ENCODE peak calls at places on chromosomes 16 and 17, in five cellular contexts. Q is dorsolateral prefrontal cortex, F is GM23248, W is psoas muscle, B is Peyer's patch. I is an unnamed sample.
A peak's percentile ranks its signal among the peaks of the same experiment; 100 is the strongest.

GRCh38 chr16:1070084-1070987 is 2.2 kb upstream of the SSTR5 start:
- DNase-seq in Q (no peak), F (no peak), W (no peak), B (no peak), I (no peak)

GRCh38 chr16:84139628-84140258 is 5.2 kb downstream of the HSDL1 start:
- DNase-seq in Q (no peak), F (no peak), W (no peak), B (no peak), I (no peak)

GRCh38 chr17:29582254-29582765 is 7.1 kb downstream of the GIT1 start:
- DNase-seq in Q (no peak), F (no peak), W (no peak), B (no peak), I (no peak)

GRCh38 chr16:66278111-66278531 is 88.4 kb upstream of the CDH5 start:
- DNase-seq in Q (no peak), F (no peak), W (no peak), B (peak; percentile 43), I (no peak)

GRCh38 chr17:61833536-61834203 is 29.7 kb downstream of the BRIP1 start:
- DNase-seq in Q (no peak), F (peak; percentile 77), W (no peak), B (no peak), I (no peak)

GRCh38 chr17:73003487-73003886 is 89.0 kb downstream of the SLC39A11 start:
- DNase-seq in Q (no peak), F (peak; percentile 8), W (no peak), B (peak; percentile 62), I (no peak)

GRCh38 chr16:24482681-24483202 is 56.6 kb upstream of the RBBP6 start:
- DNase-seq in Q (no peak), F (no peak), W (no peak), B (no peak), I (no peak)

GRCh38 chr16:2775317-2775716 is 1.8 kb downstream of the ELOB start:
- DNase-seq in Q (no peak), F (no peak), W (no peak), B (no peak), I (no peak)

GRCh38 chr17:32445976-32446375 is 1.7 kb downstream of the PSMD11 start:
- DNase-seq in Q (no peak), F (peak; percentile 50), W (no peak), B (no peak), I (no peak)
- H3K4me3 ChIP-seq in Q (peak overlapping the region; percentile 82), F (peak overlapping the region; percentile 100), W (peak overlapping the region; percentile 98), B (no peak overlapping the region), I (peak overlapping the region; percentile 95)

DNA sequence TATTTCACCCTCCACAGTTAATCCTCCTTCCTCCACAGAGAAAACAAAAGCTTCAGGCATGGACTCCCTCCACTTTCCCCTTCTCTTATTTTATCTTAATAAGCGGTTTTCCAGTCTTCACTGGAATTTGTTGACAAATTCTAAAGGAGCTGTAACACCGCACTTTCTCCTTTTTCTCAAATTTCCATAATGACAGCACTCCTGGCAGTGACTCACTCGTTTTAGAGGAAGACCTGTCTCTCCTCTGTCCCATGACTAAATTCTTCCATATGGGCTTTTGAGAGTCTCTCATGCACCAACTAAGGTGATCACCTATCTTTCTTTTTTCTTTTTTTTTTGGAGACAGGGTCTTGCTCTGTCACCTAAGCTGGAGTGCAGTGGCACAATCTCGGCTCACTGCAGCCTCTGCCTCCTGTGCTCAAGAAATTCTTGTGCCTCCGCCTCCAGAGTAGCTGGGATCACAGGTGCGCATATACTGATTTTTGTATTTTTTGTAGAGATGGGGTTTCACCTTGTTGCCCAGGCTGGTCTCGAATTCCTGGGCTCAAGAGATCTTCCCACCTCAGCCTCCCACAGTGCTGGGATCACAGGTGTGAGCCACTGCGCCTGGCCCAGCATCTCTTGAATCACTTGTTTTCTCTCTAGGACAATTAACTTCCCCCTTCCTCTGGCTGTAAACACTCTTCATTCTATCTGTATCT is 7.7 kb downstream of the ITGAM start:
- DNase-seq in Q (no peak), F (no peak), W (no peak), B (no peak), I (no peak)
- H3K4me3 ChIP-seq in Q (no peak overlapping the region), F (no peak overlapping the region), W (no peak overlapping the region), B (no peak overlapping the region), I (no peak overlapping the region)

GRCh38 chr16:85910854-85911247 is 11.9 kb downstream of the IRF8 start:
- DNase-seq in Q (no peak), F (no peak), W (no peak), B (no peak), I (no peak)

GRCh38 chr16:85911531-85911930 is 12.6 kb downstream of the IRF8 start:
- DNase-seq in Q (no peak), F (no peak), W (no peak), B (no peak), I (no peak)

GRCh38 chr16:85913141-85913601 is 14.2 kb downstream of the IRF8 start:
- DNase-seq in Q (no peak), F (no peak), W (no peak), B (no peak), I (no peak)

GRCh38 chr16:85913688-85914422 is 14.9 kb downstream of the IRF8 start:
- DNase-seq in Q (no peak), F (no peak), W (no peak), B (no peak), I (no peak)

DNA sequence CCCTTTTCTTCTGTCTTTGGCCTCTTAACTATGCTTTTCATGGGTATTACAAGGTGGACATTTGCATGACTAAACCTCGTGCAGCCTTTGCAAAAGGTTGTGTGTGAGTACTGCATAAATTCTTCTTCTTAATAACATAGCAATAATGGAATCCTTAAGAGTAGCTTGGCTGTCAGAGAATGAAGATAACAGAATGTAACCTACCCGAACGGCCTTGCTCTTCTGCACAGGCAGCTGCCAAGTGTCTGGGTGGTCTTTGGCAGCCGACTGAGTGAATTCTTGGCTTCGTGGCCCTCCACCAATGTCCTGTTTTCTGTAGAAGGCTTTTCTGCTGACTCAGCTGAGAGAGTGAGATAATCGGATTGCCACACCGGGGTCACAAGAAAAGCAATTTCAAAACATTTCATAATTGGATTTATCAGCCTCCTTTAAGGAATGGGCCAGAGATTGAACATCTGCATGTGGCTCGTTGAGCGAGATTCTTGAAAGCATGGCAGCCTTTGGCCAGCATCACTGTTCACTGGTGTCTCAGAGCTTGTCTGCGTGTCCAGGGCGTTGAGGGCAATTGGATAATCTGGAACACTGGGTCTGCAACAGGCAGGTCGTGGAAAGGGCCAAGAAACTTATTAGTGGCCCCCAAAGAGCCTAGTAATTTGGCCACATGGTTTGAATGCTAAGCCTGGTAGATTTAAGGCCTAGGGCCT is 13.5 kb downstream of the IRF8 start:
- DNase-seq in Q (no peak), F (peak; percentile 38), W (no peak), B (peak; percentile 73), I (no peak)
- H3K4me3 ChIP-seq in Q (no peak overlapping the region), F (no peak overlapping the region), W (no peak overlapping the region), B (no peak overlapping the region), I (no peak overlapping the region)

GRCh38 chr17:40607641-40608040 is 40.0 kb downstream of the SMARCE1 start:
- DNase-seq in Q (no peak), F (no peak), W (no peak), B (no peak), I (no peak)

GRCh38 chr17:40604327-40605080 is 39.2 kb upstream of the CCR7 start:
- DNase-seq in Q (no peak), F (no peak), W (no peak), B (no peak), I (no peak)

GRCh38 chr17:40602445-40603443 is 37.5 kb upstream of the CCR7 start:
- DNase-seq in Q (no peak), F (no peak), W (no peak), B (no peak), I (no peak)

GRCh38 chr17:40606548-40607353 is 40.9 kb downstream of the SMARCE1 start:
- DNase-seq in Q (no peak), F (no peak), W (no peak), B (no peak), I (no peak)

GRCh38 chr17:40605301-40605700 is 40.0 kb upstream of the CCR7 start:
- DNase-seq in Q (no peak), F (no peak), W (no peak), B (no peak), I (no peak)
- H3K4me3 ChIP-seq in Q (no peak overlapping the region), F (no peak overlapping the region), W (no peak overlapping the region), B (no peak overlapping the region), I (no peak overlapping the region)

DNA sequence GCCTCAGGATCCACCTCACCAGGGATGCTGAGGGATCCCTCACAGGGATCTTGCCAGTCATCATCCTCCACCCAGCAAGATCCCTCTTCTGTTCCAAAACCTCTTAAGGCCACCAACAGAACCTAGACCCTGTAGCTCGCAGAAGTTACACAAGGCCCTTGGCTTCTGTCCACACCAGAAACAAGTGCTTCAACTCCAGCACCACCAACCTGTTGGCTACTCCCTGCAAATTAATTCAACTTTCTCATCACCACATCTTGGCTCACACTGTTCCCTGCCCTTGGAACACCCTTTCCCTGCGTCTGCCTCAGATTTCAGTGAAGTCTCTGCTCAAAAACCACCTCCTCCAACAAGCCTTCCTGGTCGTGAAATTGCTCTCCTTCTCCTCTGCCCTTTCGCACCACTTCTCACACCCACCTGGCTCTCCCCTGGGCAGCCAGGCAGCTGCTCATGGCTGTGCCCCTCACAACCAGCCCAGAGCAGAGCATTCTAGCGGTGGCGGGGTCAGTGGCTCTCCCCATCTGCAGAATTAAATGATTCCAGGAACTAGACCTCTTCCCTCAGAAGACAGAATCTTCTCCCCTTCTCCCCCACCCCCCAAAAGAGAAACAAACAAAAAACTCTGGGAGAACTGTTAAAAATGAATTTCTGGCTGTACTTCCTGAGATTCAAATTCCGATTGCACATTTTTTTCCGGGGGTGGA is 1.8 kb downstream of the PLLP start:
- DNase-seq in Q (no peak), F (no peak), W (no peak), B (no peak), I (no peak)
- H3K4me3 ChIP-seq in Q (peak overlapping the region; percentile 73), F (no peak overlapping the region), W (no peak overlapping the region), B (peak overlapping the region; percentile 64), I (no peak overlapping the region)

GRCh38 chr17:27919120-27919519 is 26.0 kb upstream of the LYRM9 start:
- DNase-seq in Q (no peak), F (no peak), W (no peak), B (no peak), I (no peak)
- H3K4me3 ChIP-seq in Q (no peak overlapping the region), F (no peak overlapping the region), W (no peak overlapping the region), B (no peak overlapping the region), I (no peak overlapping the region)